ENCODE peak calls at places on chromosomes 4 and X, in ten cellular contexts. One of them, this sample, is unnamed.

GRCh38 chr4:27684501-27685077 is 823.9 kb downstream of the STIM2 start:
- DNase-seq in IMR-90: peak; percentile 42
- DNase-seq in testis: peak; percentile 75
- DNase-seq in body of pancreas: peak; percentile 64
- DNase-seq in mucosa of descending colon: peak; percentile 42
- DNase-seq in heart right ventricle: peak; percentile 12
- DNase-seq in upper lobe of right lung: peak; percentile 56
- DNase-seq in tibial nerve: peak; percentile 13
- DNase-seq in CD8-positive, alpha-beta memory T cell: no peak
- DNase-seq in A549: no peak
- DNase-seq in this sample: peak; percentile 60

GRCh38 chr4:48653217-48654014 is 126.7 kb downstream of the FRYL start:
- DNase-seq in upper lobe of right lung: no peak
- DNase-seq in body of pancreas: peak; percentile 48
- DNase-seq in IMR-90: peak; percentile 79
- DNase-seq in mucosa of descending colon: no peak
- DNase-seq in testis: peak; percentile 80
- DNase-seq in A549: no peak
- DNase-seq in CD8-positive, alpha-beta memory T cell: no peak
- DNase-seq in heart right ventricle: peak; percentile 41
- DNase-seq in tibial nerve: no peak
- DNase-seq in this sample: peak; percentile 57

GRCh38 chrX:2960861-2961515 is 31.8 kb upstream of the ARSD start:
- DNase-seq in IMR-90: no peak
- DNase-seq in tibial nerve: no peak
- DNase-seq in body of pancreas: no peak
- DNase-seq in upper lobe of right lung: no peak
- DNase-seq in A549: no peak
- DNase-seq in mucosa of descending colon: no peak
- DNase-seq in heart right ventricle: no peak
- DNase-seq in testis: no peak
- DNase-seq in CD8-positive, alpha-beta memory T cell: no peak
- DNase-seq in this sample: no peak

GRCh38 chr4:116332508-116332907 is 752.9 kb downstream of the TRAM1L1 start:
- DNase-seq in A549: no peak
- DNase-seq in testis: no peak
- DNase-seq in upper lobe of right lung: no peak
- DNase-seq in CD8-positive, alpha-beta memory T cell: no peak
- DNase-seq in heart right ventricle: no peak
- DNase-seq in mucosa of descending colon: no peak
- DNase-seq in body of pancreas: no peak
- DNase-seq in tibial nerve: no peak
- DNase-seq in IMR-90: no peak
- DNase-seq in this sample: no peak

GRCh38 chr4:127782025-127782274 is 172 bp upstream of the HSPA4L start:
- DNase-seq in upper lobe of right lung: peak; percentile 93
- DNase-seq in heart right ventricle: peak; percentile 89
- DNase-seq in A549: peak; percentile 64
- DNase-seq in mucosa of descending colon: peak; percentile 87
- DNase-seq in tibial nerve: peak; percentile 61
- DNase-seq in IMR-90: peak; percentile 81
- DNase-seq in CD8-positive, alpha-beta memory T cell: no peak
- DNase-seq in body of pancreas: peak; percentile 90
- DNase-seq in testis: peak; percentile 93
- DNase-seq in this sample: peak; percentile 91

GRCh38 chr4:84678976-84679744 is 96.2 kb downstream of the CDS1 start:
- DNase-seq in heart right ventricle: no peak
- DNase-seq in body of pancreas: no peak
- DNase-seq in IMR-90: no peak
- DNase-seq in mucosa of descending colon: no peak
- DNase-seq in testis: no peak
- DNase-seq in upper lobe of right lung: no peak
- DNase-seq in A549: no peak
- DNase-seq in tibial nerve: peak; percentile 15
- DNase-seq in CD8-positive, alpha-beta memory T cell: no peak
- DNase-seq in this sample: no peak

GRCh38 chrX:129701624-129702069 is 37.1 kb upstream of the XPNPEP2 start:
- DNase-seq in testis: peak; percentile 66
- DNase-seq in heart right ventricle: peak; percentile 66
- DNase-seq in upper lobe of right lung: peak; percentile 61
- DNase-seq in CD8-positive, alpha-beta memory T cell: no peak
- DNase-seq in mucosa of descending colon: peak; percentile 20
- DNase-seq in body of pancreas: peak; percentile 36
- DNase-seq in A549: no peak
- DNase-seq in IMR-90: peak; percentile 31
- DNase-seq in tibial nerve: peak; percentile 71
- DNase-seq in this sample: no peak

GRCh38 chrX:120755066-120755846 is 120.4 kb downstream of the CT47B1 start:
- DNase-seq in tibial nerve: no peak
- DNase-seq in mucosa of descending colon: peak; percentile 53
- DNase-seq in heart right ventricle: no peak
- DNase-seq in upper lobe of right lung: no peak
- DNase-seq in A549: no peak
- DNase-seq in testis: no peak
- DNase-seq in IMR-90: no peak
- DNase-seq in CD8-positive, alpha-beta memory T cell: peak; percentile 10
- DNase-seq in body of pancreas: peak; percentile 43
- DNase-seq in this sample: no peak

GRCh38 chr4:3342182-3342854 is 49.5 kb downstream of the RGS12 start:
- DNase-seq in IMR-90: peak; percentile 95
- DNase-seq in heart right ventricle: no peak
- DNase-seq in mucosa of descending colon: no peak
- DNase-seq in testis: no peak
- DNase-seq in A549: peak; percentile 14
- DNase-seq in tibial nerve: no peak
- DNase-seq in CD8-positive, alpha-beta memory T cell: peak; percentile 39
- DNase-seq in upper lobe of right lung: no peak
- DNase-seq in body of pancreas: no peak
- DNase-seq in this sample: no peak

GRCh38 chrX:140507982-140508305 is 3.1 kb upstream of the SOX3 start:
- DNase-seq in tibial nerve: no peak
- DNase-seq in mucosa of descending colon: no peak
- DNase-seq in upper lobe of right lung: peak; percentile 79
- DNase-seq in heart right ventricle: no peak
- DNase-seq in testis: no peak
- DNase-seq in A549: no peak
- DNase-seq in IMR-90: no peak
- DNase-seq in CD8-positive, alpha-beta memory T cell: no peak
- DNase-seq in body of pancreas: no peak
- DNase-seq in this sample: no peak

DNA sequence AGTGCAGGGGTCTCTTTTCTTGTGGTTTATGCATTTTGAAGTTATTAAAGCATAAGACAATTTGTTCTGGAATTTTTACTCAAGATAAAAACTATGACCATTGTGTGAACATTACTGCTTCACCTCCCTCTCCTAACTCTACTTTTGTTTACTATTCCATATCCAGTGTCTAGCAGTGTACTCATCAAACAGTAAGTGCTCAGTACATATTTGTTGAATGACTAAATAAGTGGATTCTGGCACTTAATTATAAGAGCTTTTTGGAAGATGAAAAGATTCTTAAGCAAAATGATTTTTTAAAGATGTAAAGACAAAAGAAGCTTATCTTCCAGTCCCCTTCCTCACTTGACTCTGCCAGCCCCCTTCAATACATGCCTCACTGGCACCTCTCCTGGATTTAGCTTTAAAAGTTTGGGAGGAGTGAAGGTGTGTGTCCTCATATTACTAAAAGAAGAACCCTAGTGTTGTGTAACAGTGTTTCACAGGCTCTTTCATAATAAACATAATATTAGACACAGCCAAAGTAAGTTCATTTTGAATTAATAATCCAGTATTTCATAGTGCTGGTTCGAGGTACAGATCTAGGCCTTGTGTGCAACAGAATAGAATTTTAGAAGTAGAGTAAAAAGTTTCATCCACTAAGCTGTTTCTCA is 53.0 kb downstream of the GAB1 start:
- DNase-seq in upper lobe of right lung: no peak
- DNase-seq in body of pancreas: no peak
- DNase-seq in A549: no peak
- DNase-seq in mucosa of descending colon: no peak
- DNase-seq in CD8-positive, alpha-beta memory T cell: no peak
- DNase-seq in IMR-90: peak; percentile 73
- DNase-seq in heart right ventricle: no peak
- DNase-seq in tibial nerve: no peak
- DNase-seq in testis: no peak
- DNase-seq in this sample: no peak
- H3K4me1 ChIP-seq in upper lobe of right lung: peaks cover 65% of the 10 kb centered on the region
- H3K4me1 ChIP-seq in body of pancreas: peaks cover 26% of the 10 kb centered on the region
- H3K4me1 ChIP-seq in A549: peaks cover 22% of the 10 kb centered on the region
- H3K4me1 ChIP-seq in mucosa of descending colon: peaks cover 12% of the 10 kb centered on the region
- H3K4me1 ChIP-seq in CD8-positive, alpha-beta memory T cell: no peaks in the 10 kb centered on the region
- H3K4me1 ChIP-seq in IMR-90: peaks cover 18% of the 10 kb centered on the region
- H3K4me1 ChIP-seq in heart right ventricle: peaks cover 67% of the 10 kb centered on the region
- H3K4me1 ChIP-seq in tibial nerve: peaks cover 80% of the 10 kb centered on the region
- H3K4me1 ChIP-seq in testis: peaks cover 18% of the 10 kb centered on the region
- H3K4me1 ChIP-seq in this sample: no peaks in the 10 kb centered on the region

DNA sequence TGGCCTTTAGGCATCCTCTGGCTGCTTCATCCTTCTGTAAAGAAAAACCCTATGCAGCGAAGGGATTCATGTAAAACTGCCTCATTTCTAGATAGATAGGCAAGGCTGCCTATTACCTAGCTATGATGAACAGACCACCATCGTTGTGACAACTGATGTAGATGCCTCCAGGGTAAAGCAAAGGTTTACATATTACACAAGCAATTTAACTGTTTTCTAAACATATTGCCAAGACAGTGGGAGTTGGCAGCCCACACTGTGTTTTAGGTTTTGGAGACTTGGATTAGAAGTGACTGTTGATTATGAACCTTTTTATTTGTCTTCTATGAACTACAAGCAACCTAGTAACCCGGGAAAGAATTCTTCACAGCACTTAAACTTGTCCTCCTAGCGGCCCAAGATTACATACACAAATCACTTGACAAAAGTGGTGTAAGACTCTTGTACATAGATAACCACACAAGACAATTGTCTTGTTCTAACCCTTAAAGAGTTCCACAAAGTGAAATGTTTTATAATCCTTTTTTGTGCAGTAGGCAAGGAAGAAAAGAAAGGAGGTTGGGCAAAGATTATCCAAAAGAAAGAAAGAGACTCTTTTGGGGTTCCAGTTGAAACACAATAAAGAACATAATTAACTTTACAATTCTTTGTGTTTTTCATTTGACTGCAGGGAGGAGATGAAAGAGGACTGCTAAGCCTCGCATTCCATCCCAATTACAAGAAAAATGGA is 60.1 kb downstream of the HHIP start:
- DNase-seq in IMR-90: no peak
- DNase-seq in mucosa of descending colon: no peak
- DNase-seq in heart right ventricle: no peak
- DNase-seq in upper lobe of right lung: no peak
- DNase-seq in tibial nerve: no peak
- DNase-seq in testis: no peak
- DNase-seq in A549: no peak
- DNase-seq in CD8-positive, alpha-beta memory T cell: no peak
- DNase-seq in body of pancreas: no peak
- DNase-seq in this sample: no peak
- H3K4me1 ChIP-seq in IMR-90: peaks cover 12% of the 10 kb centered on the region
- H3K4me1 ChIP-seq in mucosa of descending colon: no peaks in the 10 kb centered on the region
- H3K4me1 ChIP-seq in heart right ventricle: no peaks in the 10 kb centered on the region
- H3K4me1 ChIP-seq in upper lobe of right lung: no peaks in the 10 kb centered on the region
- H3K4me1 ChIP-seq in tibial nerve: peaks cover 8% of the 10 kb centered on the region
- H3K4me1 ChIP-seq in testis: peaks cover 7% of the 10 kb centered on the region
- H3K4me1 ChIP-seq in A549: peaks cover 25% of the 10 kb centered on the region
- H3K4me1 ChIP-seq in CD8-positive, alpha-beta memory T cell: no peaks in the 10 kb centered on the region
- H3K4me1 ChIP-seq in body of pancreas: no peaks in the 10 kb centered on the region
- H3K4me1 ChIP-seq in this sample: no peaks in the 10 kb centered on the region

GRCh38 chr4:23194751-23195150 is 502.0 kb downstream of the GBA3 start:
- DNase-seq in tibial nerve: no peak
- DNase-seq in mucosa of descending colon: no peak
- DNase-seq in upper lobe of right lung: no peak
- DNase-seq in A549: no peak
- DNase-seq in body of pancreas: no peak
- DNase-seq in IMR-90: no peak
- DNase-seq in heart right ventricle: no peak
- DNase-seq in testis: no peak
- DNase-seq in CD8-positive, alpha-beta memory T cell: no peak
- DNase-seq in this sample: no peak
- H3K4me1 ChIP-seq in tibial nerve: no peaks in the 10 kb centered on the region
- H3K4me1 ChIP-seq in mucosa of descending colon: no peaks in the 10 kb centered on the region
- H3K4me1 ChIP-seq in upper lobe of right lung: no peaks in the 10 kb centered on the region
- H3K4me1 ChIP-seq in A549: no peaks in the 10 kb centered on the region
- H3K4me1 ChIP-seq in body of pancreas: no peaks in the 10 kb centered on the region
- H3K4me1 ChIP-seq in IMR-90: no peaks in the 10 kb centered on the region
- H3K4me1 ChIP-seq in heart right ventricle: no peaks in the 10 kb centered on the region
- H3K4me1 ChIP-seq in testis: no peaks in the 10 kb centered on the region
- H3K4me1 ChIP-seq in CD8-positive, alpha-beta memory T cell: no peaks in the 10 kb centered on the region
- H3K4me1 ChIP-seq in this sample: no peaks in the 10 kb centered on the region

GRCh38 chr4:89221175-89221867 is 86.3 kb downstream of the GPRIN3 start:
- DNase-seq in tibial nerve: no peak
- DNase-seq in heart right ventricle: no peak
- DNase-seq in testis: no peak
- DNase-seq in A549: no peak
- DNase-seq in IMR-90: no peak
- DNase-seq in CD8-positive, alpha-beta memory T cell: no peak
- DNase-seq in body of pancreas: no peak
- DNase-seq in mucosa of descending colon: no peak
- DNase-seq in upper lobe of right lung: no peak
- DNase-seq in this sample: no peak
- H3K4me1 ChIP-seq in tibial nerve: no peaks in the 10 kb centered on the region
- H3K4me1 ChIP-seq in heart right ventricle: no peaks in the 10 kb centered on the region
- H3K4me1 ChIP-seq in testis: no peaks in the 10 kb centered on the region
- H3K4me1 ChIP-seq in A549: no peaks in the 10 kb centered on the region
- H3K4me1 ChIP-seq in IMR-90: no peaks in the 10 kb centered on the region
- H3K4me1 ChIP-seq in CD8-positive, alpha-beta memory T cell: no peaks in the 10 kb centered on the region
- H3K4me1 ChIP-seq in body of pancreas: peaks cover 6% of the 10 kb centered on the region
- H3K4me1 ChIP-seq in mucosa of descending colon: no peaks in the 10 kb centered on the region
- H3K4me1 ChIP-seq in upper lobe of right lung: no peaks in the 10 kb centered on the region
- H3K4me1 ChIP-seq in this sample: no peaks in the 10 kb centered on the region

DNA sequence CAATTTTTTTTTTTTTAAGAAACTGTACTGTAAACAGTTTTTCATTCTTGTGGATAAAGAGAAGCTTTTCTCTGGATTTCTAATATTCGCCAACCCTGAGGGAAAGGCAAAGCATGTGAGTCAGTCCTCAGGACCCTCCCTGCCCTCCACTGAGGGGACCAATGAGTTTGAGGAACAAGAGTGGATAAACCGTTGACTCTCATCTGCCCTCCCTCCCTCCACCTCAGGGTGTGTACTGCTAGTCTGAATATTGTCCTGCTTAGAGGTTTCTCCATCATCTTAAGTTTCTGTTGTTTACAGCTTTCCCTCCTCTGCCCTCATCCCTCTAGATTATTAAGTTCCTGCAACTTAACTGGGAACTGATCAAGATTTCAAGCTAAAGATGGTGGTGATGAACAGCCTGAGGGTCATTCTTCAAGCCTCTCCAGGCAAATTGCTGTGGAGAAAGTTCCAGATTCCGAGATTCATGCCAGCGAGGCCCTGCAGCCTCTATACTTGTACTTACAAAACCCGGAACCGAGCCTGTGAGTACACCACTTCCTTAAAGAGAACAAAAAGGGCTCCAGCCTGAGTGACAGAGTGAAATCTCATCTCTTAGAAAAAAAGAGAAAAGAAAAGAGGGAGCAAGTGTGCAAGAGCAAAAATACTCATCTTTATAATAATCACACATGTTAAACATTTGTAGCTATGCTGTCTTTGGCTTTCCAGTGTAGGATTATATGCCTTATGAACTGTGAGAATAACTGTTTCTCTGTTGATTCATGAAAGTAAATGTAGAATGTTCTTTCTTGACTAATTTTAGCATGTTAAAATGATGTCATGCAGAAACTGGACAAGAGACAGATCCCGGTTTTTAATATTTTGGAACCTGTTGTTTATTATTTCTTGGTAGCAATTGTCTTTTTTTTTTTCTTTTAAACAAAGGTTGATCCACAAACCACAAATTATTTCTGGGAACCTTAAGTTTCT is 11.9 kb downstream of the CA5B start:
- DNase-seq in mucosa of descending colon: peak; percentile 20
- DNase-seq in CD8-positive, alpha-beta memory T cell: peak; percentile 53
- DNase-seq in heart right ventricle: no peak
- DNase-seq in A549: no peak
- DNase-seq in upper lobe of right lung: no peak
- DNase-seq in testis: peak; percentile 30
- DNase-seq in tibial nerve: no peak
- DNase-seq in body of pancreas: no peak
- DNase-seq in IMR-90: peak; percentile 6
- DNase-seq in this sample: no peak
- H3K4me1 ChIP-seq in mucosa of descending colon: no peaks in the 10 kb centered on the region
- H3K4me1 ChIP-seq in CD8-positive, alpha-beta memory T cell: peaks cover 57% of the 10 kb centered on the region
- H3K4me1 ChIP-seq in heart right ventricle: no peaks in the 10 kb centered on the region
- H3K4me1 ChIP-seq in A549: peaks cover 17% of the 10 kb centered on the region
- H3K4me1 ChIP-seq in upper lobe of right lung: peaks cover 17% of the 10 kb centered on the region
- H3K4me1 ChIP-seq in testis: peaks cover 4% of the 10 kb centered on the region
- H3K4me1 ChIP-seq in tibial nerve: peaks cover 23% of the 10 kb centered on the region
- H3K4me1 ChIP-seq in body of pancreas: no peaks in the 10 kb centered on the region
- H3K4me1 ChIP-seq in IMR-90: peaks cover 13% of the 10 kb centered on the region
- H3K4me1 ChIP-seq in this sample: no peaks in the 10 kb centered on the region

This sample was measured in BE2C.